ENCODE peak calls at places on chromosomes 3 and 15, in eight cellular contexts. X is BE2C, R is GM23248, V is upper lobe of right lung, Y is endothelial cell of umbilical vein, L is gastrocnemius medialis, Z is HCT116, F is body of pancreas. B is an unnamed sample.

GRCh38 chr3:129233538-129233937 is 15.9 kb upstream of the COPG1 start:
- DNase-seq in X (no peak), R (no peak), V (peak), Y (no peak), L (peak), Z (no peak), F (peak), B (no peak)

GRCh38 chr15:46260937-46261336 is 626.1 kb downstream of the SQOR start:
- DNase-seq in X (peak), R (no peak), V (no peak), Y (peak), L (no peak), Z (no peak), F (no peak), B (no peak)

GRCh38 chr15:72037321-72037720 is 80.6 kb downstream of the MYO9A start:
- DNase-seq in X (no peak), R (no peak), V (no peak), Y (no peak), L (no peak), Z (peak), F (no peak), B (no peak)

GRCh38 chr3:182810574-182811268 is 17.4 kb downstream of the ATP11B start:
- DNase-seq in X (no peak), R (peak), V (no peak), Y (peak), L (no peak), Z (no peak), F (no peak), B (no peak)

GRCh38 chr3:51938780-51939425 is 2.8 kb downstream of the RRP9 start:
- DNase-seq in X (no peak), R (no peak), V (peak), Y (no peak), L (no peak), Z (no peak), F (no peak), B (no peak)

GRCh38 chr3:102129774-102130608 is 280.7 kb downstream of the NFKBIZ start:
- DNase-seq in X (no peak), R (peak), V (no peak), Y (peak), L (peak), Z (peak), F (peak), B (no peak)

GRCh38 chr3:58032186-58032585 is 24.0 kb downstream of the FLNB start:
- DNase-seq in X (no peak), R (peak), V (no peak), Y (no peak), L (no peak), Z (no peak), F (no peak), B (no peak)

GRCh38 chr3:186784820-186785516 is 1.6 kb downstream of the EIF4A2 start:
- DNase-seq in X (no peak), R (peak), V (no peak), Y (no peak), L (no peak), Z (no peak), F (peak), B (no peak)

GRCh38 chr15:70099966-70100494 is 2.3 kb upstream of the TLE3 start:
- DNase-seq in X (no peak), R (peak), V (no peak), Y (no peak), L (no peak), Z (peak), F (peak), B (no peak)

GRCh38 chr3:190024912-190025311 is 95.8 kb downstream of the P3H2 start:
- DNase-seq in X (no peak), R (peak), V (no peak), Y (peak), L (no peak), Z (no peak), F (no peak), B (no peak)

GRCh38 chr3:156899951-156900350 is 73.8 kb downstream of the LEKR1 start:
- DNase-seq in X (no peak), R (no peak), V (no peak), Y (no peak), L (no peak), Z (no peak), F (no peak), B (no peak)

GRCh38 chr3:177724020-177724638 is 526.8 kb upstream of the TBL1XR1 start:
- DNase-seq in X (no peak), R (no peak), V (peak), Y (peak), L (peak), Z (no peak), F (peak), B (no peak)

GRCh38 chr15:41809121-41809520 is 18.8 kb upstream of the JMJD7 start:
- DNase-seq in X (no peak), R (peak), V (no peak), Y (no peak), L (no peak), Z (no peak), F (no peak), B (no peak)

GRCh38 chr3:171458056-171458856 is 1.9 kb downstream of the TNIK start:
- DNase-seq in X (no peak), R (peak), V (no peak), Y (peak), L (no peak), Z (no peak), F (no peak), B (peak)

GRCh38 chr3:169764453-169765280 is at the start of gene TERC:
- DNase-seq in X (peak), R (peak), V (peak), Y (peak), L (peak), Z (peak), F (peak), B (peak)

GRCh38 chr3:169764164-169764452 is 752 bp downstream of the TERC start:
- DNase-seq in X (no peak), R (peak), V (no peak), Y (no peak), L (no peak), Z (no peak), F (peak), B (no peak)

GRCh38 chr3:169760479-169760878 is 4.4 kb downstream of the TERC start:
- DNase-seq in X (no peak), R (peak), V (no peak), Y (no peak), L (no peak), Z (no peak), F (no peak), B (no peak)

GRCh38 chr3:169769287-169770181 is at the start of gene ACTRT3:
- DNase-seq in X (peak), R (peak), V (peak), Y (peak), L (no peak), Z (peak), F (peak), B (peak)

DNA sequence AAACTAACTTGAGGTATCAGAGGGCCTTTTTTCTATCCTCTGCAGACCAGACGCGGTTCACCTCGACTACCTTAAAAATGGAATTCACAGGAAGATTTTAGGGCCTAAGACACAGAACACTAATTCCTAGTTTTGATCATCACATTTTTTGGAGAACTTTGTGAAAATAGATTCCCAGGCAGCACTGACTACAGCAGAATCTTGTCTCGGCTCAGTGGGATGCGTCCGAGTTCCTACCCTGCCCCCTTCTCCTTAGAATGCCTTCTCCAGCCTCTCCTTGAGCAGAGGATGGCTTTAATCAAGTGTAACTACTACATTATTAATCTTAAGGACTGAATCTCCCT is 393 bp upstream of the TERC start:
- DNase-seq in X (no peak), R (no peak), V (no peak), Y (no peak), L (no peak), Z (no peak), F (no peak), B (no peak)
- H3K4me3 ChIP-seq in X (peak), R (peak), V (peak), Y (no peak), L (peak), Z (peak), F (no peak), B (peak)

GRCh38 chr3:29226709-29227108 is 54.2 kb upstream of the RBMS3 start:
- DNase-seq in X (no peak), R (no peak), V (no peak), Y (peak), L (no peak), Z (no peak), F (no peak), B (no peak)

GRCh38 chr3:29227307-29227706 is 53.6 kb upstream of the RBMS3 start:
- DNase-seq in X (no peak), R (no peak), V (no peak), Y (no peak), L (no peak), Z (no peak), F (no peak), B (no peak)
- H3K4me3 ChIP-seq in X (no peak), R (no peak), V (no peak), Y (no peak), L (no peak), Z (no peak), F (no peak), B (no peak)

GRCh38 chr3:194336601-194337355 is 14.3 kb downstream of the CPN2 start:
- DNase-seq in X (no peak), R (no peak), V (no peak), Y (no peak), L (no peak), Z (no peak), F (no peak), B (no peak)

GRCh38 chr3:194332858-194333211 is 18.3 kb downstream of the CPN2 start:
- DNase-seq in X (no peak), R (no peak), V (no peak), Y (no peak), L (no peak), Z (no peak), F (no peak), B (no peak)

GRCh38 chr3:194333212-194333980 is 17.7 kb downstream of the CPN2 start:
- DNase-seq in X (peak), R (peak), V (peak), Y (peak), L (peak), Z (peak), F (peak), B (peak)

GRCh38 chr3:194330579-194330978 is 20.5 kb downstream of the CPN2 start:
- DNase-seq in X (no peak), R (peak), V (no peak), Y (no peak), L (no peak), Z (no peak), F (peak), B (no peak)

DNA sequence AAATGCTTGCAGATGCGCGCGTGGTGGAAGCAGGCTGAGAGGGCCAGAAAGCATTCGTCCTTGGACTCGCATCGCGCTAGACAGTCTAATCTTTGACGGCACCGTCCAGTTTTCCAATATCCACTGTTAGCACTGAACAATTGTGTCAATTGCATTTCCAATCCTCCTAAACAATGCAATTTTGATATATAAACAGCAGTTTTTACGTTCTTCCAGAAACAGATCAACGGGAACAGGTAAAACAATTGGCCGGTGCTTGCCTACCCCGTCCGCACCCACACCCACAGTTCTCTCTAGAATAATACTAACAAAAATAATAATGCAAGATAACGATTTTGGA is 17.2 kb downstream of the CPN2 start:
- DNase-seq in X (no peak), R (peak), V (no peak), Y (no peak), L (no peak), Z (no peak), F (no peak), B (no peak)
- H3K4me3 ChIP-seq in X (peak), R (peak), V (no peak), Y (no peak), L (no peak), Z (peak), F (no peak), B (no peak)

GRCh38 chr3:114450008-114450596 is 156.3 kb downstream of the TIGIT start:
- DNase-seq in X (no peak), R (no peak), V (no peak), Y (no peak), L (no peak), Z (no peak), F (no peak), B (no peak)

GRCh38 chr3:114451051-114451451 is 157.2 kb downstream of the TIGIT start:
- DNase-seq in X (no peak), R (peak), V (no peak), Y (no peak), L (no peak), Z (no peak), F (no peak), B (no peak)

GRCh38 chr3:114452176-114452744 is 158.4 kb downstream of the TIGIT start:
- DNase-seq in X (no peak), R (no peak), V (no peak), Y (peak), L (no peak), Z (no peak), F (no peak), B (no peak)

GRCh38 chr3:114453296-114453888 is 159.6 kb downstream of the TIGIT start:
- DNase-seq in X (no peak), R (no peak), V (no peak), Y (peak), L (no peak), Z (no peak), F (no peak), B (no peak)

DNA sequence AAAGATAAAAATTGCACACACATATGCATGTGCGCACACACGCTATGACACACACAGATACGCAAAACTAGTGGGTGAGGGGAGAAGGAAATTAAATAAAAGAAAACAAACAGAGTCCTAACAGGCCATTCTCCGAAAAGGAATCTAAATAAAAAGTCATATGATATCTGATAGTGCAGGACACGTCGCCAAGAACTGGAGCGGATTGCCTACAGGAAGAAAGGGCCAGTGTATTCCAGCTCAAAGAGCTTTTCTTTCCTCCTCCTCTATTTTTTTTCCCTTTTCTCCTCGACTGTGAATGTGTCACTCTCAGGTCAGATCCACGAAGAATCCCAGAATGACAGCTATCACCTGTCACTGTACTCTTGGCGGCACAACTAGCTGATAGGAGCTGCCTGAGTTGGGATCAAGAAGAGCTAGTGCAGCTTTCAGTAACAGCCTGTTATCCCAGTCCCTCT is 157.8 kb downstream of the TIGIT start:
- DNase-seq in X (no peak), R (peak), V (no peak), Y (peak), L (no peak), Z (no peak), F (peak), B (no peak)
- H3K4me3 ChIP-seq in X (peak), R (peak), V (peak), Y (no peak), L (peak), Z (no peak), F (no peak), B (no peak)

GRCh38 chr3:48845170-48845569 is 2.5 kb downstream of the PRKAR2A start:
- DNase-seq in X (no peak), R (peak), V (no peak), Y (no peak), L (no peak), Z (no peak), F (no peak), B (no peak)
- H3K4me3 ChIP-seq in X (no peak), R (peak), V (peak), Y (no peak), L (peak), Z (no peak), F (no peak), B (no peak)

DNA sequence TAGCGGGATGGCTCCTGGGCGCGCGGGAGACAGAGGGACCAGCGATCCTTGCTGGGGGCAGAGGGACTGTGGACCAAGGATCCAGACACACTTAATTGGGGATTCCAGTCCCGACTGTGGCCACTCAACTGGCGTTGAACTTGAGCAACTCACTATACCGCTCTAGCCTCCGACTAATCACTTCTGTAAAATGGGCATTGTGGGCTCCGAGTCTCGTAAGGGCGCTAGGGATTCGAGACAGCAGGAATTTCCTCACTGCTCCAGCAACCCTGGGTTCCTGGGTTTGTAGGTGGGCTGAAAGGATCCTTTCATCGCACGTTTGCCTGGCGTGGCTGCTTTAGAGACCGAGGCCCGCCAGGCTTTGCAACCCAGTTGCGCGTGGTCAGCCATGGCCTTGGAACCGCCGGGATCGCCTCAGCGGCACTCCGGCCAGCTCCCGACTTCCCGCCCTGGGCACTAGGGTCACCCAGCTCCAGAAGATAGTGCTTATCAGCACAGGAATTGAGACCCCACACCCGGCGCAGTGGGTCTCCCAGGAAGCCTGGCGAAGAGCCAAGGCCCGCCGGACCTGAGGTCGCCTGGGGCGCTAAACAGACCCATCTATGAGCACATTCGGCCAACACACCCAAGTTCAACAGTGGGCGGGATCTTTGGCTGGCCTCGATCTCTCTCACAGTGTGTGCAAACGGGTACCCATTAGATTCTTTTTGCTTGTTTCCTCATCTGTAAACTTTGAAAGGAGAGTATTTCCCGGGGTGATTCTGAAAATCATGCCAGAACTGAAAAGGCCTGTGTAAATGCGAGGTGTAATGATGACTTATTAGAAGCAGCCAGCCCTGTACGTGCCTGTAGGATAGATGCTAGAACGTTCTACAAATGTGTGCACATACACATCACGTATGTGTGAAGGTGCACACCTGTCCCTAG is 9.9 kb downstream of the FOXL2 start:
- DNase-seq in X (peak), R (peak), V (no peak), Y (no peak), L (no peak), Z (no peak), F (no peak), B (no peak)
- H3K4me3 ChIP-seq in X (peak), R (peak), V (peak), Y (no peak), L (peak), Z (peak), F (no peak), B (peak)

GRCh38 chr3:4687596-4687995 is 194.4 kb downstream of the ITPR1 start:
- DNase-seq in X (no peak), R (no peak), V (no peak), Y (no peak), L (no peak), Z (no peak), F (no peak), B (no peak)
- H3K4me3 ChIP-seq in X (no peak), R (no peak), V (no peak), Y (no peak), L (no peak), Z (no peak), F (no peak), B (no peak)

DNA sequence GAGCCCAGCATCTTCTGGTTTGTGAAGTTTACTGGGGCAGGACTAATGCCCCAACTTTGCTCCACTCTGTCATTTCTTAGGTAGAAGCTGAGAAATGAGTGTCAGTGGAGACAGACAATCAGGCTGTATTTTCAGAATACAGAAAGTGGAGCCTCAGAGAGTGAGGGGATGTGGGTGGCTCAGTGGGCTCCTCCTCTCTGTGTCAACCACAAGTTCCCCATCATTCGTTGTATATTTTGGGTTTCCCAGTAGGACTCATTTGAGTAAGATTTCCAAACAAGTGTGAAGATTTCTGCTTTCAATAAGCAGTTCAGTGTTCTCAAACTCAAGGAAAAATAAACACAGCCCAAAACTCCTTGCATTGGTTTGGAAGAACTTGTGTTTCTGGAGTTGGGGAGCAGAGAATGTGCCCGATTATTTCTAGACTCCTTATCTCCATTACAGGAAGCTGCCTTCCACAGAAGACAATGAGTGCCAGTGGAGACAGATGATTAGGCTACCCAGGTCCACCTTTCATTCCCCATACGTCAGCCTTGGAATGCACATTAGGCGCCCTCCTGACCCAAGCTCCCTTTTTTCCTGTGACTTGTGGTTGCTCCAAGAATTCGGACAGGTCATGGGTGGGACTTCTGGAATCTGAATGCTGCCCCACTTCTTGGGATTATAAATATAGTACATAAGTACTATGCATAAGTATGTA is 792.1 kb upstream of the LMCD1 start:
- DNase-seq in X (no peak), R (no peak), V (no peak), Y (peak), L (no peak), Z (peak), F (no peak), B (no peak)
- H3K4me3 ChIP-seq in X (no peak), R (no peak), V (no peak), Y (no peak), L (no peak), Z (no peak), F (no peak), B (no peak)

DNA sequence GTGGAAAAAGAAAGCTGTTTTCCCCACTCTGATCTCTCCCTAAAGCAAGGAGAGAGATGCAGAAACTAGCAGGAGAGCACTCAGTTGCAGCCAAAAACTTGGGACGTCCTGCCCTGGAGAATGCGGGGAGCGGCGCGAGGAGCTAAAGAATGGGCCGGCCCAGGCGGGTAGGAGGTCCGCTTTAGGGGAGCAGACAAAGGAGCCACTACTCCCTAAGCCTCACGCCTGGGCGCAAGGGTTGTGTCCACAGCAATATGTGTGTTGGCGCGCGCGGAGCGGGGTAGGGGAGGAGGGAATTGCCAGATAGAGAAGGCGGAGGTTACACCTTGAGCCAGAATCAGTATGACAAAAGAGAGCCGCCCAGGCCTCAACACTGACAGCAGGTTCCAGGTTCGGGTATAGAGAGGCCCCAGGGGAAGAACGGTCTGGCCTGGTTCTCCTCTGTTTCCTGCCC is 2.9 kb downstream of the WNT5A start:
- DNase-seq in X (no peak), R (no peak), V (peak), Y (no peak), L (no peak), Z (no peak), F (no peak), B (no peak)
- H3K4me3 ChIP-seq in X (no peak), R (peak), V (no peak), Y (no peak), L (no peak), Z (no peak), F (no peak), B (no peak)

GRCh38 chr3:134057006-134057832 is 27.5 kb upstream of the SLCO2A1 start:
- DNase-seq in X (no peak), R (peak), V (peak), Y (no peak), L (no peak), Z (no peak), F (no peak), B (no peak)
- H3K4me3 ChIP-seq in X (no peak), R (no peak), V (no peak), Y (no peak), L (no peak), Z (no peak), F (no peak), B (no peak)

B was measured in effector memory CD4-positive, alpha-beta T cell.